ENCODE peak calls at places on chromosomes 12 and 14, in eight cellular contexts. One of them, this sample, is unnamed.

GRCh38 chr12:125262866-125263265 is 197.6 kb downstream of the AACS start:
- DNase-seq in CD8-positive, alpha-beta T cell: no peak
- DNase-seq in neural crest cell: no peak
- DNase-seq in kidney tubule cell: no peak
- DNase-seq in substantia nigra: no peak
- DNase-seq in SHP77: no peak
- DNase-seq in uterus: no peak
- DNase-seq in activated T-cell treated with anti-CD3 and anti-CD28 coated beads for 1 hour: no peak
- DNase-seq in this sample: no peak

GRCh38 chr14:89304972-89305703 is 111.9 kb downstream of the FOXN3 start:
- DNase-seq in CD8-positive, alpha-beta T cell: no peak
- DNase-seq in neural crest cell: no peak
- DNase-seq in kidney tubule cell: peak; percentile 10
- DNase-seq in substantia nigra: no peak
- DNase-seq in SHP77: peak; percentile 57
- DNase-seq in uterus: peak; percentile 43
- DNase-seq in activated T-cell treated with anti-CD3 and anti-CD28 coated beads for 1 hour: no peak
- DNase-seq in this sample: no peak

GRCh38 chr14:39762576-39763401 is 330.6 kb upstream of the FBXO33 start:
- DNase-seq in CD8-positive, alpha-beta T cell: peak; percentile 10
- DNase-seq in neural crest cell: no peak
- DNase-seq in kidney tubule cell: no peak
- DNase-seq in substantia nigra: no peak
- DNase-seq in SHP77: no peak
- DNase-seq in uterus: no peak
- DNase-seq in activated T-cell treated with anti-CD3 and anti-CD28 coated beads for 1 hour: no peak
- DNase-seq in this sample: no peak

GRCh38 chr14:42110167-42110566 is 503.5 kb downstream of the LRFN5 start:
- DNase-seq in CD8-positive, alpha-beta T cell: no peak
- DNase-seq in neural crest cell: no peak
- DNase-seq in kidney tubule cell: peak; percentile 52
- DNase-seq in substantia nigra: no peak
- DNase-seq in SHP77: peak; percentile 48
- DNase-seq in uterus: no peak
- DNase-seq in activated T-cell treated with anti-CD3 and anti-CD28 coated beads for 1 hour: no peak
- DNase-seq in this sample: no peak

GRCh38 chr12:100672075-100672592 is 98.7 kb downstream of the GAS2L3 start:
- DNase-seq in CD8-positive, alpha-beta T cell: no peak
- DNase-seq in neural crest cell: peak; percentile 22
- DNase-seq in kidney tubule cell: no peak
- DNase-seq in substantia nigra: no peak
- DNase-seq in SHP77: no peak
- DNase-seq in uterus: no peak
- DNase-seq in activated T-cell treated with anti-CD3 and anti-CD28 coated beads for 1 hour: peak; percentile 5
- DNase-seq in this sample: no peak

GRCh38 chr12:113479578-113480335 is 8.1 kb upstream of the LHX5 start:
- DNase-seq in CD8-positive, alpha-beta T cell: peak; percentile 34
- DNase-seq in neural crest cell: peak; percentile 82
- DNase-seq in kidney tubule cell: peak; percentile 29
- DNase-seq in substantia nigra: no peak
- DNase-seq in SHP77: no peak
- DNase-seq in uterus: no peak
- DNase-seq in activated T-cell treated with anti-CD3 and anti-CD28 coated beads for 1 hour: peak; percentile 31
- DNase-seq in this sample: peak; percentile 81

GRCh38 chr12:100995771-100996170 is 201.2 kb downstream of the ANO4 start:
- DNase-seq in CD8-positive, alpha-beta T cell: no peak
- DNase-seq in neural crest cell: no peak
- DNase-seq in kidney tubule cell: no peak
- DNase-seq in substantia nigra: no peak
- DNase-seq in SHP77: no peak
- DNase-seq in uterus: no peak
- DNase-seq in activated T-cell treated with anti-CD3 and anti-CD28 coated beads for 1 hour: no peak
- DNase-seq in this sample: no peak

GRCh38 chr12:115811929-115812328 is 465.6 kb downstream of the MED13L start:
- DNase-seq in CD8-positive, alpha-beta T cell: no peak
- DNase-seq in neural crest cell: no peak
- DNase-seq in kidney tubule cell: no peak
- DNase-seq in substantia nigra: no peak
- DNase-seq in SHP77: no peak
- DNase-seq in uterus: peak; percentile 25
- DNase-seq in activated T-cell treated with anti-CD3 and anti-CD28 coated beads for 1 hour: no peak
- DNase-seq in this sample: no peak

GRCh38 chr14:90154110-90154509 is 92.3 kb downstream of the KCNK13 start:
- DNase-seq in CD8-positive, alpha-beta T cell: no peak
- DNase-seq in neural crest cell: no peak
- DNase-seq in kidney tubule cell: no peak
- DNase-seq in substantia nigra: no peak
- DNase-seq in SHP77: no peak
- DNase-seq in uterus: no peak
- DNase-seq in activated T-cell treated with anti-CD3 and anti-CD28 coated beads for 1 hour: no peak
- DNase-seq in this sample: no peak

GRCh38 chr14:69945905-69946304 is 66.7 kb downstream of the SMOC1 start:
- DNase-seq in CD8-positive, alpha-beta T cell: no peak
- DNase-seq in neural crest cell: no peak
- DNase-seq in kidney tubule cell: no peak
- DNase-seq in substantia nigra: no peak
- DNase-seq in SHP77: peak; percentile 94
- DNase-seq in uterus: no peak
- DNase-seq in activated T-cell treated with anti-CD3 and anti-CD28 coated beads for 1 hour: no peak
- DNase-seq in this sample: no peak

GRCh38 chr14:84825481-84825880 is 704.5 kb upstream of the FLRT2 start:
- DNase-seq in CD8-positive, alpha-beta T cell: no peak
- DNase-seq in neural crest cell: no peak
- DNase-seq in kidney tubule cell: peak; percentile 79
- DNase-seq in substantia nigra: no peak
- DNase-seq in SHP77: no peak
- DNase-seq in uterus: no peak
- DNase-seq in activated T-cell treated with anti-CD3 and anti-CD28 coated beads for 1 hour: no peak
- DNase-seq in this sample: no peak

GRCh38 chr12:9868271-9868815 is 811 bp downstream of the CLEC2B start:
- DNase-seq in CD8-positive, alpha-beta T cell: no peak
- DNase-seq in neural crest cell: no peak
- DNase-seq in kidney tubule cell: no peak
- DNase-seq in substantia nigra: no peak
- DNase-seq in SHP77: no peak
- DNase-seq in uterus: no peak
- DNase-seq in activated T-cell treated with anti-CD3 and anti-CD28 coated beads for 1 hour: no peak
- DNase-seq in this sample: no peak

GRCh38 chr14:102223682-102224081 is 81.3 kb downstream of the MOK start:
- DNase-seq in CD8-positive, alpha-beta T cell: no peak
- DNase-seq in neural crest cell: no peak
- DNase-seq in kidney tubule cell: no peak
- DNase-seq in substantia nigra: no peak
- DNase-seq in SHP77: no peak
- DNase-seq in uterus: no peak
- DNase-seq in activated T-cell treated with anti-CD3 and anti-CD28 coated beads for 1 hour: no peak
- DNase-seq in this sample: no peak

GRCh38 chr14:101538865-101539264 is 22.4 kb upstream of the DIO3 start:
- DNase-seq in CD8-positive, alpha-beta T cell: no peak
- DNase-seq in neural crest cell: no peak
- DNase-seq in kidney tubule cell: no peak
- DNase-seq in substantia nigra: no peak
- DNase-seq in SHP77: no peak
- DNase-seq in uterus: no peak
- DNase-seq in activated T-cell treated with anti-CD3 and anti-CD28 coated beads for 1 hour: no peak
- DNase-seq in this sample: no peak

GRCh38 chr12:26062566-26062965 is 62.3 kb downstream of the BHLHE41 start:
- DNase-seq in CD8-positive, alpha-beta T cell: no peak
- DNase-seq in neural crest cell: no peak
- DNase-seq in kidney tubule cell: peak; percentile 72
- DNase-seq in substantia nigra: no peak
- DNase-seq in SHP77: no peak
- DNase-seq in uterus: no peak
- DNase-seq in activated T-cell treated with anti-CD3 and anti-CD28 coated beads for 1 hour: no peak
- DNase-seq in this sample: no peak

This sample was measured in progenitor cell of endocrine pancreas.